ENCODE peak calls at places on chromosome 20, in four cellular contexts. S, W, M and Z are unnamed samples.

GRCh38 chr20:15220778-15221565 is 883.6 kb upstream of the FLRT3 start:
- DNase-seq in M (no peak), S (peak), W (no peak), Z (no peak)

GRCh38 chr20:46695888-46696287 is 6.6 kb upstream of the TP53RK start:
- DNase-seq in W (no peak), S (no peak), M (no peak), Z (no peak)

GRCh38 chr20:9408422-9409300 is 105.7 kb upstream of the LAMP5 start:
- DNase-seq in W (no peak), S (peak), M (no peak), Z (no peak)

GRCh38 chr20:31712564-31713311 is 9.9 kb downstream of the BCL2L1 start:
- DNase-seq in M (no peak), S (peak), W (peak), Z (no peak)

GRCh38 chr20:53699085-53699717 is 105.6 kb upstream of the ZNF217 start:
- DNase-seq in M (no peak), S (no peak), W (no peak), Z (no peak)

GRCh38 chr20:23744726-23745646 is 5.7 kb downstream of the CST1 start:
- DNase-seq in S (no peak), M (no peak), W (no peak), Z (no peak)

GRCh38 chr20:14951707-14952106 is 614.3 kb upstream of the FLRT3 start:
- DNase-seq in M (no peak), S (peak), W (peak), Z (no peak)

GRCh38 chr20:47993035-47993755 is 207.9 kb upstream of the SULF2 start:
- DNase-seq in M (no peak), S (no peak), W (no peak), Z (no peak)

GRCh38 chr20:38338849-38339520 is 7.3 kb upstream of the LBP start:
- DNase-seq in S (peak), M (no peak), W (no peak), Z (no peak)

GRCh38 chr20:47427067-47427466 is 70.6 kb upstream of the ZMYND8 start:
- DNase-seq in S (no peak), M (no peak), W (no peak), Z (no peak)

GRCh38 chr20:25257756-25258462 is 10.0 kb downstream of the PYGB start:
- DNase-seq in S (no peak), M (no peak), W (no peak), Z (no peak)

GRCh38 chr20:58001381-58001780 is 227.1 kb downstream of the ANKRD60 start:
- DNase-seq in W (no peak), S (peak), M (no peak), Z (no peak)

GRCh38 chr20:20010639-20011500 is 6.3 kb upstream of the NAA20 start:
- DNase-seq in S (no peak), M (no peak), W (peak), Z (no peak)

GRCh38 chr20:38290829-38291581 is 13.0 kb upstream of the BPI start:
- DNase-seq in S (peak), M (no peak), W (peak), Z (no peak)

GRCh38 chr20:56414842-56415765 is 3.0 kb downstream of the CASS4 start:
- DNase-seq in M (peak), W (no peak), S (peak), Z (no peak)

GRCh38 chr20:17655865-17656489 is 26.1 kb downstream of the RRBP1 start:
- DNase-seq in S (peak), W (no peak), M (no peak), Z (no peak)

GRCh38 chr20:14203657-14204056 is 133.8 kb downstream of the FLRT3 start:
- DNase-seq in M (no peak), W (no peak), S (no peak), Z (no peak)

GRCh38 chr20:38246357-38247165 is 14.0 kb downstream of the KIAA1755 start:
- DNase-seq in S (no peak), M (no peak), W (no peak), Z (no peak)

GRCh38 chr20:25389381-25389857 is 1.2 kb downstream of the ABHD12 start:
- DNase-seq in W (peak), M (no peak), S (peak), Z (no peak)

GRCh38 chr20:41058007-41058673 is 29.5 kb downstream of the TOP1 start:
- DNase-seq in M (no peak), S (peak), W (peak), Z (no peak)

GRCh38 chr20:41133709-41134361 is 3.5 kb upstream of the PLCG1 start:
- DNase-seq in S (no peak), M (peak), W (no peak), Z (no peak)

GRCh38 chr20:855466-856360 is 22.2 kb downstream of the FAM110A start:
- DNase-seq in S (no peak), W (no peak), M (no peak), Z (no peak)

GRCh38 chr20:48638546-48638945 is 189.3 kb downstream of the PREX1 start:
- DNase-seq in W (peak), M (no peak), S (peak), Z (no peak)

GRCh38 chr20:40017765-40018164 is 671.3 kb downstream of the MAFB start:
- DNase-seq in W (no peak), M (no peak), S (no peak), Z (no peak)

GRCh38 chr20:58891076-58891685 is 38.7 kb downstream of the GNAS start:
- DNase-seq in M (peak), W (peak), S (peak), Z (no peak)

GRCh38 chr20:3759316-3759715 is 8.2 kb downstream of the ADISSP start:
- DNase-seq in M (no peak), S (no peak), W (no peak), Z (no peak)

GRCh38 chr20:20209684-20210083 is 157.4 kb downstream of the CFAP61 start:
- DNase-seq in W (no peak), S (no peak), M (no peak), Z (no peak)

GRCh38 chr20:57439432-57439831 is 48.2 kb downstream of the RBM38 start:
- DNase-seq in M (no peak), W (peak), S (no peak), Z (no peak)

GRCh38 chr20:61118429-61119224 is 133.4 kb upstream of the CDH4 start:
- DNase-seq in W (peak), M (no peak), S (peak), Z (no peak)

GRCh38 chr20:1033751-1034419 is 31.8 kb upstream of the RSPO4 start:
- DNase-seq in S (no peak), W (no peak), M (no peak), Z (no peak)

GRCh38 chr20:46712056-46712636 is 2.7 kb downstream of the SLC2A10 start:
- DNase-seq in M (no peak), S (no peak), W (no peak), Z (no peak)

GRCh38 chr20:37686762-37687477 is 6.9 kb upstream of the CTNNBL1 start:
- DNase-seq in S (peak), W (no peak), M (no peak), Z (no peak)

GRCh38 chr20:59611286-59611685 is 6.9 kb downstream of the PHACTR3 start:
- DNase-seq in W (no peak), S (no peak), M (no peak), Z (no peak)

GRCh38 chr20:3808141-3808479 is 12.0 kb downstream of the CDC25B start:
- DNase-seq in W (peak), M (no peak), S (no peak), Z (no peak)

GRCh38 chr20:38350879-38351775 is 4.8 kb downstream of the LBP start:
- DNase-seq in S (no peak), W (no peak), M (no peak), Z (no peak)

GRCh38 chr20:31644701-31645100 is 7.0 kb downstream of the COX4I2 start:
- DNase-seq in W (no peak), S (no peak), M (no peak), Z (no peak)

GRCh38 chr20:20683922-20684321 is 28.5 kb downstream of the RALGAPA2 start:
- DNase-seq in S (no peak), M (no peak), W (no peak), Z (no peak)

GRCh38 chr20:45445805-45446562 is 23.6 kb upstream of the WFDC2 start:
- DNase-seq in S (no peak), M (no peak), W (peak), Z (no peak)

GRCh38 chr20:46637861-46638366 is 13.3 kb downstream of the SLC13A3 start:
- DNase-seq in M (no peak), S (no peak), W (no peak), Z (no peak)

GRCh38 chr20:52103469-52103910 is 88.1 kb downstream of the ZFP64 start:
- DNase-seq in S (peak), W (no peak), M (no peak), Z (no peak)

GRCh38 chr20:52104546-52105044 is 87.0 kb downstream of the ZFP64 start:
- DNase-seq in M (no peak), W (peak), S (peak), Z (no peak)

GRCh38 chr20:52103911-52104545 is 87.6 kb downstream of the ZFP64 start:
- DNase-seq in W (no peak), S (peak), M (no peak), Z (peak)

GRCh38 chr20:52105045-52105572 is 86.5 kb downstream of the ZFP64 start:
- DNase-seq in W (peak), M (no peak), S (peak), Z (no peak)

GRCh38 chr20:52105573-52106422 is 85.8 kb downstream of the ZFP64 start:
- DNase-seq in M (no peak), W (peak), S (peak), Z (no peak)
- H3K4me3 ChIP-seq in M (no peak), W (peak), S (peak), Z (no peak)

GRCh38 chr20:10671850-10672578 is 1.8 kb downstream of the JAG1 start:
- DNase-seq in S (no peak), W (no peak), M (no peak), Z (no peak)

GRCh38 chr20:10668677-10669368 is 5.0 kb downstream of the JAG1 start:
- DNase-seq in S (no peak), W (no peak), M (no peak), Z (no peak)

GRCh38 chr20:10671221-10671849 is 2.5 kb downstream of the JAG1 start:
- DNase-seq in S (peak), W (peak), M (no peak), Z (no peak)

GRCh38 chr20:10669843-10670446 is 3.9 kb downstream of the JAG1 start:
- DNase-seq in M (no peak), S (no peak), W (no peak), Z (no peak)

DNA sequence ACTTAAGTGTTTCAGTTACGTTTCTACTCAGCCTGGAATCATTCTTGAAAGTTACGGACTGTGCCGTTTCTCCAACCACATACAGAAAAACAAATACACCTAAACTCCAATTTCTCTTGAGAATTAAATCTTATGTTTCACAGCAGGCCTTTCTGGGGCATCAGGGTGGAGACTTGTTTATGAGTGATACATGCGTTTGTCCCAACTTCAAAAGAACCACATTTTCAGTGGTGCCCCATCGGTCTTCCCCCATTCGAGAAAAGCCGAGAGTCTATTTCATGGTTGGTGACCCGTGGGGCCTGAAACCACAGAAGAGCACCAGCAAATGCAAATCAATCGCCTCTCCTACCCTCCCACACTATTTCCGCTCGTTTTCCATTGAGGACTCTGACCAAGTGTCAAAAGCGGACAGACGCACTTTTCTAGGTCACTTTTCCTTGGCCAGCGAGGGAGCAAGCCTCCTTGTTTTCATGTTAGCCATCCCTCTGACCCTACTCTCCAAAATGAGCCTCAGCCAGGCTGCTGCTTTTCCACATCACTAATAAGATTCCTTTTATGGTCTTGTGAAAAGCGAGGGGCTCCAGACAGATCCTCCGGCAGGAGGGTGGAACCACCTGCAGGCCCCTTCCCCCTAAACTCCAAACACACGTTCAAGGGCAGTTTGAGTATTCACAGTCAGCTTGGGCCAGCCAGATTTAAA is 3.1 kb downstream of the JAG1 start:
- DNase-seq in S (no peak), W (no peak), M (no peak), Z (no peak)
- H3K4me3 ChIP-seq in S (peak), W (peak), M (no peak), Z (no peak)

DNA sequence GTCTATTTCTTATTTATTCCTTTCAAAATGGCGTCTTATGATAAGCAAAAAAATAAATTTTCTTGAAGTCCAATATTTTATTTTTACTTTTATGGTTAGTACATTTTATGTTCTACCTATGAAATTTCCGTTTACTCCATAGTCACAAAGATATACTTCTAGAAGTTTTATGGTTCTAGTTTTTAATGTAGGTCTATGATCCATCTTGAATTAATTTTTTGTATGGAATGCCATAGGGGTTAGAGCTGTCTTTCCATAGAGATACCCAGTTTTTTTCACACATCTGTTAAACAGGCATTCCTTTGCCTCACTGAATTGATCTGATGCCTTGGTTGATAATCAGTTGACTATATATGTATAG is 24.9 kb upstream of the ASIP start:
- DNase-seq in M (no peak), S (no peak), W (no peak), Z (no peak)
- H3K4me3 ChIP-seq in M (no peak), S (peak), W (peak), Z (no peak)

GRCh38 chr20:8130840-8131526 is 1.1 kb upstream of the PLCB1 start:
- DNase-seq in W (no peak), S (no peak), M (no peak), Z (no peak)

GRCh38 chr20:8132632-8133587 is 844 bp downstream of the PLCB1 start:
- DNase-seq in M (peak), S (no peak), W (peak), Z (no peak)

GRCh38 chr20:8132015-8132631 is at the start of gene PLCB1:
- DNase-seq in S (peak), M (peak), W (peak), Z (peak)

GRCh38 chr20:8129211-8129986 is 2.7 kb upstream of the PLCB1 start:
- DNase-seq in S (no peak), W (no peak), M (no peak), Z (no peak)

DNA sequence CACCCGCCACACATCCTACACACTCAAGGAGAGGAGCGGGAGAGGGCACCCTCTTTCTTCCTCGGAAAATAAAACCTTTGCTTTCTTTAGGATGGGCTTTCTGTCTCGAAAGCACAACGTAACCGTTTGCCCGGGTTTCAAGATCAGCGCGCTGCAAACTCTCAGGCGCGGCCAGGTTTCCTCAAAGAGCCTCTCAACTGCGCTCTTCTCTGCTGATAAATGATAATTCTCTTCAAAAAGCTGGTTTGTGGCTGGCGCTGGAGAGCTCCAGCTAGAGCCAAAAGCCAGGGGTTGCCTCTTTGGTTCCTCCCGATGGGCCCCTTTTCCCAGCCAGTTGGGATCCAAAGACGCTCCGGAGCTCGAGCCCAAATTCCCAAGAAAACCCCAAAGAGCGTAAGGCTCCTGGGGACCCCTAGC is 460 bp upstream of the PLCB1 start:
- DNase-seq in M (no peak), W (no peak), S (peak), Z (no peak)
- H3K4me3 ChIP-seq in M (no peak), W (peak), S (peak), Z (peak)

DNA sequence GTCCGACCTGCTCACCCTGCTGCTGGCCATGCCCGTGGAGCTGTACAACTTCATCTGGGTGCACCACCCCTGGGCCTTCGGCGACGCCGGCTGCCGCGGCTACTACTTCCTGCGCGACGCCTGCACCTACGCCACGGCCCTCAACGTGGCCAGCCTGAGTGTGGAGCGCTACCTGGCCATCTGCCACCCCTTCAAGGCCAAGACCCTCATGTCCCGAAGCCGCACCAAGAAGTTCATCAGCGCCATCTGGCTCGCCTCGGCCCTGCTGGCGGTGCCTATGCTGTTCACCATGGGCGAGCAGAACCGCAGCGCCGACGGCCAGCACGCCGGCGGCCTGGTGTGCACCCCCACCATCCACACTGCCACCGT is 885 bp downstream of the NTSR1 start:
- DNase-seq in W (peak), M (no peak), S (no peak), Z (no peak)
- H3K4me3 ChIP-seq in W (no peak), M (no peak), S (no peak), Z (no peak)

DNA sequence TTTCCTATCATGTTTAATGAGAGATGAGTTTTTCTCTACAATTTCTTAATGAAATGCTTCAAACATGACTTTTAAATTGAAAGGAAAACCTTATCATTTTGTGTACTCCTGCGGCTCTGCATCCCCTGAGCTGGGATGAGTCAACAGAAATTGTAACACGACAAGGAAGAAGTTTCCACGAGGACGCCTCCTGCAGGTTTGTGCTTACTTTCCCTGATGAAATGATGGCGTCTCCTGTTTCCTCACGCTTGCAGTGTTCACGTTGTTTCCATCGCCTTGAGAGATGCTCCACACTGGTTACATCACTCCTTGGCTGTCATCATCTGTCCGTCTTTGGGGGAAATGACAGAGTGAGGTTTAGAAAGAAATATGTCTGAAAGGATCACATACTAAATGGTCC is 233.7 kb upstream of the ZFP64 start:
- DNase-seq in W (no peak), S (no peak), M (no peak), Z (no peak)
- H3K4me3 ChIP-seq in W (no peak), S (no peak), M (no peak), Z (no peak)

DNA sequence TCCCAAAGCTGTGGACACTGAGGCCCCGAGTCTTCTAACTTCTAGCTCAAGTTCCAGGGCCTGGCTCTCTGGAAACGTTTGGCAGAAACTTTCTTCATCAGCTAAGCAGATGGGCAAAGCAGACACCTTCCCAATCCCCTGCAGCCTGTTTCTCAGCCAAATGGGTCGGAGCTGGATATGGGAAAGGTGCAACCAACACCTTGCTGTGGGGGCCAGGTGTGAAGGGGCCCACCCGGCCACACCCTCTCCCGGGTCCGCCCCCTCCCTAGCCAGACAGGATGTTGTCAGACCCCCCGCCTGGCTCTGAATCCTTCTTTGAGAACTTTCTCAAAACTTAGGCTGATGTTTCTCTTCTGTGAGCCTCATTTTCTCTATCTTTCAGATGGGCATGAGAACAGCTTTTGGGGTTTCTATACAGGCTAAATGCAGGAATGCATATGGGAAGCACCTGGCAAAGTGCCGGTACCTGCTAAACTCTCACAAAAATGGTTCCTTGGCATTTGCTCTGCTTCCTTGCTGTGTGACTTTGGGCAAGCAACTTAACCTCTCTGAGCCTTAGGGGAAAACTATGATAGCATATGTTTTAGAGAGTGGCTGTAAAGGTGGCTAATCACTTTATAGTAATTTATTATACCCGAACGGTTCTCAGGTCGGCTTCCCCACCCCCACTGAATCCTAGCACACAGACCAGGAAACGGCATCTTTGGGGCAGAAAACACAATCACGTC is 1.8 kb downstream of the SNAI1 start:
- DNase-seq in S (no peak), M (no peak), W (no peak), Z (no peak)
- H3K4me3 ChIP-seq in S (peak), M (no peak), W (peak), Z (no peak)